ENCODE peak calls at places on chromosomes 6 and 20, in nine cellular contexts. O, J, L, W, K, Z, E, X and Q are unnamed samples.

GRCh38 chr6:132365319-132365907 is 35.9 kb downstream of the MOXD1 start:
- DNase-seq in O (no peak), J (no peak), L (no peak), W (no peak), K (no peak), Z (no peak), E (no peak), X (no peak), Q (no peak)

GRCh38 chr6:26032387-26033131 is 54.7 kb upstream of the HFE start:
- DNase-seq in O (no peak), J (peak; percentile 38), L (peak; percentile 45), W (no peak), K (peak; percentile 73), Z (no peak), E (no peak), X (no peak), Q (no peak)

GRCh38 chr20:61560361-61560853 is 308.3 kb downstream of the CDH4 start:
- DNase-seq in O (no peak), J (peak; percentile 42), L (peak; percentile 55), W (no peak), K (peak; percentile 42), Z (no peak), E (peak; percentile 37), X (peak; percentile 68), Q (no peak)

GRCh38 chr6:116779569-116780164 is 14.1 kb upstream of the FAM162B start:
- DNase-seq in O (no peak), J (peak; percentile 36), L (peak; percentile 67), W (no peak), K (peak; percentile 37), Z (no peak), E (no peak), X (peak; percentile 30), Q (no peak)

GRCh38 chr6:153084393-153084792 is 46.7 kb downstream of the RGS17 start:
- DNase-seq in O (no peak), J (peak; percentile 69), L (peak; percentile 85), W (peak; percentile 8), K (no peak), Z (no peak), E (no peak), X (no peak), Q (no peak)

GRCh38 chr6:51841656-51842055 is 245.8 kb downstream of the PKHD1 start:
- DNase-seq in O (no peak), J (no peak), L (no peak), W (no peak), K (no peak), Z (no peak), E (no peak), X (no peak), Q (no peak)

GRCh38 chr6:2523061-2523460 is 227.7 kb downstream of the MYLK4 start:
- DNase-seq in O (no peak), J (no peak), L (no peak), W (no peak), K (no peak), Z (no peak), E (no peak), X (no peak), Q (no peak)

GRCh38 chr6:1593958-1594314 is 15.8 kb upstream of the FOXC1 start:
- DNase-seq in O (no peak), J (no peak), L (no peak), W (no peak), K (no peak), Z (no peak), E (no peak), X (no peak), Q (no peak)

GRCh38 chr20:2752631-2753455 is 47.6 kb downstream of the CPXM1 start:
- DNase-seq in O (no peak), J (peak; percentile 30), L (peak; percentile 28), W (no peak), K (peak; percentile 75), Z (no peak), E (peak; percentile 25), X (no peak), Q (no peak)

GRCh38 chr6:164005312-164005711 is 590.8 kb downstream of the QKI start:
- DNase-seq in O (no peak), J (no peak), L (no peak), W (no peak), K (no peak), Z (no peak), E (no peak), X (no peak), Q (no peak)

GRCh38 chr6:41505084-41506049 is 40.8 kb upstream of the FOXP4 start:
- DNase-seq in O (peak; percentile 44), J (peak; percentile 88), L (peak; percentile 90), W (peak; percentile 66), K (no peak), Z (peak; percentile 31), E (peak; percentile 58), X (no peak), Q (peak; percentile 82)

GRCh38 chr6:14283600-14284235 is 166.1 kb downstream of the CD83 start:
- DNase-seq in O (no peak), J (no peak), L (peak; percentile 27), W (no peak), K (no peak), Z (no peak), E (no peak), X (no peak), Q (no peak)

GRCh38 chr6:113371106-113371505 is 486.0 kb upstream of the MARCKS start:
- DNase-seq in O (no peak), J (no peak), L (no peak), W (no peak), K (no peak), Z (no peak), E (no peak), X (no peak), Q (no peak)

GRCh38 chr6:79469381-79470246 is 67.6 kb downstream of the LCA5 start:
- DNase-seq in O (no peak), J (no peak), L (no peak), W (no peak), K (no peak), Z (no peak), E (no peak), X (no peak), Q (no peak)

GRCh38 chr6:41577865-41578713 is 31.9 kb downstream of the FOXP4 start:
- DNase-seq in O (no peak), J (peak; percentile 51), L (peak; percentile 57), W (no peak), K (no peak), Z (no peak), E (peak; percentile 67), X (peak; percentile 32), Q (peak; percentile 73)

GRCh38 chr20:34705383-34706021 is 1.4 kb downstream of the TP53INP2 start:
- DNase-seq in O (peak; percentile 22), J (peak; percentile 23), L (peak; percentile 21), W (no peak), K (peak; percentile 65), Z (no peak), E (peak; percentile 40), X (peak; percentile 65), Q (no peak)
- TF ChIP-seq CTCF in O (no peak), J (peak; percentile 15), L (peak; percentile 7), W (no peak), K (peak; percentile 28), Z (peak; percentile 30), E (peak; percentile 24), X (peak; percentile 64), Q (no peak)

GRCh38 chr6:46184114-46184513 is 13.3 kb upstream of the ENPP5 start:
- DNase-seq in O (no peak), J (peak; percentile 71), L (peak; percentile 69), W (peak; percentile 27), K (no peak), Z (no peak), E (peak; percentile 46), X (peak; percentile 69), Q (no peak)
- TF ChIP-seq CTCF in O (no peak), J (no peak), L (no peak), W (no peak), K (no peak), Z (no peak), E (no peak), X (no peak), Q (no peak)

GRCh38 chr20:36479938-36480337 is 61.4 kb upstream of the MYL9 start:
- DNase-seq in O (no peak), J (no peak), L (no peak), W (no peak), K (no peak), Z (no peak), E (no peak), X (no peak), Q (no peak)

GRCh38 chr20:36483205-36483918 is 58.0 kb upstream of the MYL9 start:
- DNase-seq in O (no peak), J (no peak), L (no peak), W (no peak), K (no peak), Z (no peak), E (no peak), X (no peak), Q (no peak)

GRCh38 chr20:36482044-36482473 is 59.3 kb upstream of the MYL9 start:
- DNase-seq in O (no peak), J (no peak), L (no peak), W (no peak), K (no peak), Z (peak; percentile 64), E (peak; percentile 79), X (no peak), Q (peak; percentile 78)

GRCh38 chr20:36480456-36481048 is 60.8 kb upstream of the MYL9 start:
- DNase-seq in O (no peak), J (no peak), L (no peak), W (no peak), K (no peak), Z (no peak), E (no peak), X (no peak), Q (no peak)

GRCh38 chr20:36481380-36482043 is 59.8 kb upstream of the MYL9 start:
- DNase-seq in O (no peak), J (no peak), L (no peak), W (no peak), K (no peak), Z (no peak), E (no peak), X (no peak), Q (no peak)
- TF ChIP-seq CTCF in O (no peak), J (no peak), L (no peak), W (no peak), K (no peak), Z (no peak), E (peak; percentile 16), X (no peak), Q (no peak)

GRCh38 chr20:15905661-15906060 is 667.6 kb downstream of the KIF16B start:
- DNase-seq in O (no peak), J (no peak), L (no peak), W (no peak), K (no peak), Z (no peak), E (no peak), X (no peak), Q (no peak)

GRCh38 chr20:15900443-15900842 is 672.8 kb downstream of the KIF16B start:
- DNase-seq in O (no peak), J (no peak), L (no peak), W (no peak), K (no peak), Z (no peak), E (no peak), X (no peak), Q (no peak)

GRCh38 chr20:15899972-15900371 is 673.3 kb downstream of the KIF16B start:
- DNase-seq in O (no peak), J (no peak), L (no peak), W (no peak), K (no peak), Z (no peak), E (no peak), X (no peak), Q (no peak)

DNA sequence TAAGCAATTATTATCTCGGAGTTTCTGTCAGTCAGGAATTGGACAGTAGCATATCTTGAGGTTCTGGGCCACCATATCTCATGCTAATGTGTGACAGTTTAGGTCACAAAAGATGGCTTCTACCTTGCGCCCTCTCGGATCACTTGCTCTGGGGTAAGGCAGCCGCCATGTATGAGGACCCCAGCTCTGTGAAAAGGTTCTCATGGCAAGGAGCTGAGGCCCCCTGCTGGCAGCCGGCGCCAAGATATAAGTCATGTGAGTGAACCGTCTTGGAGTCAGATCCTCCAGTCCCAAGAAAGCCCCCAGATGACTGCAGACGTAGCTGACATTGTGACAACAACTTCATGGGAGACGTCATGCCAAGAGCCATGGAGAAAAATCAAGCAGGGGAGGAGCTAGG is 670.8 kb downstream of the KIF16B start:
- DNase-seq in O (no peak), J (no peak), L (no peak), W (no peak), K (peak; percentile 44), Z (no peak), E (no peak), X (no peak), Q (no peak)
- TF ChIP-seq CTCF in O (no peak), J (no peak), L (no peak), W (peak; percentile 10), K (no peak), Z (no peak), E (no peak), X (peak; percentile 21), Q (no peak)